ENCODE peak calls at places on chromosomes 3 and 15, in seven cellular contexts. G, X, R, I, O, T and D are unnamed samples.

GRCh38 chr3:132530624-132531023 is 66.4 kb upstream of the ACKR4 start:
- DNase-seq in G (no peak), X (no peak), R (no peak), I (no peak), O (no peak), T (no peak), D (no peak)

GRCh38 chr3:9778102-9778501 is 8.4 kb upstream of the CAMK1 start:
- DNase-seq in G (peak), X (no peak), R (no peak), I (no peak), O (peak), T (peak), D (peak)

GRCh38 chr15:58546635-58547627 is 115.1 kb downstream of the LIPC start:
- DNase-seq in G (no peak), X (no peak), R (peak), I (no peak), O (no peak), T (peak), D (peak)

GRCh38 chr3:71488391-71488809 is 95.1 kb downstream of the FOXP1 start:
- DNase-seq in G (no peak), X (no peak), R (no peak), I (no peak), O (no peak), T (no peak), D (no peak)

GRCh38 chr15:25787381-25787780 is 75.7 kb downstream of the ATP10A start:
- DNase-seq in G (no peak), X (no peak), R (no peak), I (no peak), O (no peak), T (no peak), D (no peak)

GRCh38 chr3:12975748-12976522 is 97.3 kb downstream of the IQSEC1 start:
- DNase-seq in G (no peak), X (no peak), R (no peak), I (no peak), O (no peak), T (no peak), D (no peak)

GRCh38 chr3:45139372-45139894 is 6.7 kb downstream of the CDCP1 start:
- DNase-seq in G (no peak), X (no peak), R (no peak), I (no peak), O (no peak), T (peak), D (no peak)

GRCh38 chr15:67063689-67064606 is 1.5 kb upstream of the SMAD3 start:
- DNase-seq in G (no peak), X (peak), R (peak), I (no peak), O (peak), T (no peak), D (no peak)

GRCh38 chr3:100288288-100288894 is 27.6 kb downstream of the TBC1D23 start:
- DNase-seq in G (no peak), X (no peak), R (no peak), I (no peak), O (no peak), T (no peak), D (no peak)

GRCh38 chr3:170606675-170607074 is 20.8 kb upstream of the SLC7A14 start:
- DNase-seq in G (no peak), X (no peak), R (no peak), I (no peak), O (no peak), T (no peak), D (no peak)

GRCh38 chr3:135262441-135262840 is 467.4 kb downstream of the EPHB1 start:
- DNase-seq in G (no peak), X (no peak), R (no peak), I (no peak), O (no peak), T (no peak), D (no peak)

GRCh38 chr3:11289864-11290263 is 17.7 kb downstream of the ATG7 start:
- DNase-seq in G (no peak), X (no peak), R (no peak), I (no peak), O (no peak), T (no peak), D (no peak)

GRCh38 chr15:83695901-83696425 is 42.0 kb downstream of the ADAMTSL3 start:
- DNase-seq in G (no peak), X (no peak), R (no peak), I (no peak), O (no peak), T (no peak), D (no peak)

GRCh38 chr15:38541046-38541445 is 23.6 kb downstream of the RASGRP1 start:
- DNase-seq in G (no peak), X (no peak), R (no peak), I (no peak), O (no peak), T (no peak), D (no peak)

GRCh38 chr3:12139111-12139511 is 19.6 kb downstream of the TIMP4 start:
- DNase-seq in G (no peak), X (peak), R (peak), I (no peak), O (no peak), T (no peak), D (peak)

GRCh38 chr3:126951561-126951960 is 31.4 kb upstream of the PLXNA1 start:
- DNase-seq in G (no peak), X (no peak), R (no peak), I (no peak), O (no peak), T (no peak), D (no peak)

GRCh38 chr3:15384510-15385237 is 42.7 kb downstream of the METTL6 start:
- DNase-seq in G (no peak), X (no peak), R (no peak), I (no peak), O (no peak), T (no peak), D (no peak)

GRCh38 chr15:51183076-51183475 is 88.4 kb upstream of the TNFAIP8L3 start:
- DNase-seq in G (no peak), X (no peak), R (no peak), I (no peak), O (no peak), T (no peak), D (no peak)

GRCh38 chr15:66701422-66702034 is 508 bp upstream of the SMAD6 start:
- DNase-seq in G (peak), X (peak), R (peak), I (peak), O (no peak), T (no peak), D (peak)

GRCh38 chr15:46442196-46442595 is 807.4 kb downstream of the SQOR start:
- DNase-seq in G (no peak), X (no peak), R (no peak), I (no peak), O (no peak), T (no peak), D (no peak)

GRCh38 chr15:67121725-67122600 is 56.6 kb downstream of the SMAD3 start:
- DNase-seq in G (no peak), X (no peak), R (no peak), I (no peak), O (no peak), T (no peak), D (no peak)

GRCh38 chr3:141498592-141499223 is 11.9 kb downstream of the RASA2 start:
- DNase-seq in G (peak), X (no peak), R (peak), I (peak), O (peak), T (no peak), D (no peak)

GRCh38 chr3:99579246-99579645 is 59.1 kb upstream of the COL8A1 start:
- DNase-seq in G (no peak), X (no peak), R (no peak), I (no peak), O (no peak), T (peak), D (peak)

GRCh38 chr3:140145501-140145900 is 210.5 kb downstream of the CLSTN2 start:
- DNase-seq in G (no peak), X (no peak), R (no peak), I (no peak), O (no peak), T (no peak), D (no peak)

GRCh38 chr3:15794303-15794771 is 3.4 kb downstream of the ANKRD28 start:
- DNase-seq in G (peak), X (no peak), R (no peak), I (no peak), O (no peak), T (peak), D (peak)

GRCh38 chr15:34188711-34189110 is 21.2 kb downstream of the KATNBL1 start:
- DNase-seq in G (no peak), X (no peak), R (no peak), I (no peak), O (no peak), T (no peak), D (no peak)

GRCh38 chr3:157079677-157080369 is 80.1 kb downstream of the CCNL1 start:
- DNase-seq in G (no peak), X (no peak), R (no peak), I (no peak), O (no peak), T (no peak), D (no peak)

GRCh38 chr15:68770206-68770605 is 50.5 kb downstream of the ANP32A start:
- DNase-seq in G (no peak), X (no peak), R (no peak), I (no peak), O (no peak), T (no peak), D (no peak)

GRCh38 chr3:122013448-122013925 is 8.6 kb downstream of the ILDR1 start:
- DNase-seq in G (no peak), X (no peak), R (no peak), I (no peak), O (no peak), T (no peak), D (no peak)

GRCh38 chr3:178203152-178203551 is 333.1 kb upstream of the KCNMB2 start:
- DNase-seq in G (no peak), X (no peak), R (no peak), I (no peak), O (no peak), T (peak), D (peak)

GRCh38 chr3:157805553-157805952 is 300.7 kb downstream of the SHOX2 start:
- DNase-seq in G (no peak), X (no peak), R (no peak), I (no peak), O (no peak), T (no peak), D (no peak)

GRCh38 chr15:77722759-77723460 is 90.2 kb upstream of the LINGO1 start:
- DNase-seq in G (no peak), X (no peak), R (no peak), I (no peak), O (no peak), T (no peak), D (no peak)

GRCh38 chr3:49523756-49524747 is 30.2 kb upstream of the BSN start:
- DNase-seq in G (no peak), X (no peak), R (no peak), I (no peak), O (no peak), T (no peak), D (no peak)

GRCh38 chr3:44989636-44990373 is 13.8 kb downstream of the EXOSC7 start:
- DNase-seq in G (no peak), X (no peak), R (no peak), I (no peak), O (no peak), T (no peak), D (no peak)

GRCh38 chr15:78073026-78073425 is 4.5 kb downstream of the TBC1D2B start:
- DNase-seq in G (no peak), X (no peak), R (no peak), I (no peak), O (no peak), T (no peak), D (no peak)

GRCh38 chr3:50274371-50275104 is 4.3 kb upstream of the LSMEM2 start:
- DNase-seq in G (peak), X (peak), R (peak), I (peak), O (peak), T (no peak), D (no peak)

GRCh38 chr3:41893977-41894376 is 67.9 kb downstream of the ULK4 start:
- DNase-seq in G (no peak), X (peak), R (peak), I (no peak), O (no peak), T (no peak), D (peak)

GRCh38 chr3:3232251-3232650 is 52.8 kb upstream of the CRBN start:
- DNase-seq in G (no peak), X (no peak), R (no peak), I (no peak), O (no peak), T (no peak), D (no peak)

GRCh38 chr3:149657458-149657795 is 398 bp downstream of the WWTR1 start:
- DNase-seq in G (peak), X (no peak), R (peak), I (no peak), O (no peak), T (no peak), D (no peak)